ENCODE peak calls at places on chromosomes 3 and 15, in six cellular contexts. N is GM12878, Z is SK-N-SH, L is K562, Q is H1, K is HepG2. Y is an unnamed sample.

GRCh38 chr3:163813935-163814334 is 1264.4 kb downstream of the SI start:
- DNase-seq in K (no peak), Q (no peak), L (no peak), Z (no peak), N (no peak), Y (no peak)

GRCh38 chr3:123320224-123320623 is 118.5 kb downstream of the SEC22A start:
- DNase-seq in K (no peak), N (no peak), L (no peak), Q (no peak), Z (no peak), Y (no peak)

GRCh38 chr15:93047621-93048425 is 41.2 kb downstream of the RGMA start:
- DNase-seq in N (no peak), L (no peak), Q (no peak), K (no peak), Z (no peak), Y (no peak)

GRCh38 chr3:157127268-157127667 is 32.7 kb downstream of the CCNL1 start:
- DNase-seq in Q (no peak), K (no peak), L (no peak), Z (no peak), N (no peak), Y (no peak)

GRCh38 chr3:136639069-136639468 is 113.1 kb downstream of the STAG1 start:
- DNase-seq in N (no peak), Q (no peak), Z (no peak), L (no peak), K (no peak), Y (no peak)

GRCh38 chr15:66927326-66928077 is 137.9 kb upstream of the SMAD3 start:
- DNase-seq in K (no peak), Q (no peak), L (no peak), N (no peak), Z (no peak), Y (no peak)

GRCh38 chr3:148360046-148360445 is 337.7 kb upstream of the AGTR1 start:
- DNase-seq in Z (no peak), K (no peak), N (no peak), Q (no peak), L (no peak), Y (no peak)

GRCh38 chr3:183455064-183455463 is 26.6 kb upstream of the MCF2L2 start:
- DNase-seq in Z (no peak), K (peak; percentile 30), Q (no peak), N (no peak), L (no peak), Y (no peak)

GRCh38 chr15:29113336-29114276 is 156.0 kb downstream of the NSMCE3 start:
- DNase-seq in L (no peak), Q (no peak), Z (no peak), N (no peak), K (no peak), Y (no peak)

GRCh38 chr3:86793786-86794185 is 197.2 kb downstream of the VGLL3 start:
- DNase-seq in K (peak; percentile 3), Q (no peak), N (no peak), L (no peak), Z (no peak), Y (no peak)

GRCh38 chr3:43742935-43743334 is 52.2 kb downstream of the ABHD5 start:
- DNase-seq in Z (no peak), N (no peak), K (no peak), Q (no peak), L (no peak), Y (no peak)

GRCh38 chr3:40843851-40844548 is 319.2 kb downstream of the ZNF621 start:
- DNase-seq in Z (peak; percentile 5), K (peak; percentile 55), Q (no peak), L (no peak), N (no peak), Y (no peak)

GRCh38 chr3:25689226-25689625 is 24.5 kb upstream of the TOP2B start:
- DNase-seq in Z (no peak), N (no peak), Q (no peak), K (no peak), L (no peak), Y (no peak)

GRCh38 chr3:194300392-194300758 is 50.8 kb downstream of the CPN2 start:
- DNase-seq in N (no peak), L (no peak), Q (no peak), Z (no peak), K (peak; percentile 53), Y (no peak)

GRCh38 chr15:89576417-89576773 is 1.1 kb downstream of the TICRR start:
- DNase-seq in Q (no peak), L (no peak), K (no peak), N (no peak), Z (no peak), Y (no peak)

GRCh38 chr3:172201136-172201989 is 162.0 kb downstream of the FNDC3B start:
- DNase-seq in Z (peak; percentile 26), N (no peak), Q (no peak), L (peak; percentile 66), K (no peak), Y (no peak)

GRCh38 chr3:55243686-55244085 is 243.4 kb downstream of the WNT5A start:
- DNase-seq in L (no peak), Z (no peak), N (no peak), Q (no peak), K (no peak), Y (no peak)

GRCh38 chr3:187352581-187353575 is 15.3 kb upstream of the RTP4 start:
- DNase-seq in L (no peak), Z (no peak), Q (no peak), N (no peak), K (no peak), Y (no peak)

GRCh38 chr15:69608661-69609060 is 156.0 kb downstream of the RPLP1 start:
- DNase-seq in L (no peak), K (no peak), Z (no peak), Q (no peak), N (no peak), Y (no peak)

GRCh38 chr3:127780536-127781400 is 41.5 kb downstream of the MGLL start:
- DNase-seq in N (no peak), Z (peak; percentile 81), K (no peak), L (no peak), Q (no peak), Y (no peak)

GRCh38 chr3:3080309-3080708 is 29.9 kb downstream of the IL5RA start:
- DNase-seq in N (no peak), Q (no peak), Z (no peak), L (no peak), K (no peak), Y (no peak)

GRCh38 chr3:23735575-23736326 is 70.0 kb upstream of the UBE2E1 start:
- DNase-seq in Q (no peak), N (no peak), L (no peak), Z (peak; percentile 88), K (no peak), Y (no peak)

GRCh38 chr3:106533097-106533496 is 664.3 kb upstream of the CBLB start:
- DNase-seq in K (no peak), Q (no peak), L (no peak), Z (no peak), N (no peak), Y (no peak)

GRCh38 chr15:35980719-35981118 is 434.8 kb upstream of the DPH6 start:
- DNase-seq in K (no peak), Z (no peak), L (no peak), Q (no peak), N (no peak), Y (no peak)

GRCh38 chr3:6736781-6737180 is 124.1 kb upstream of the GRM7 start:
- DNase-seq in N (no peak), L (no peak), Z (no peak), K (no peak), Q (no peak), Y (no peak)

GRCh38 chr15:57586661-57587404 is 4.9 kb upstream of the MYZAP start:
- DNase-seq in Q (no peak), L (no peak), K (no peak), N (no peak), Z (no peak), Y (no peak)

GRCh38 chr3:25648107-25648535 is 16.6 kb downstream of the TOP2B start:
- DNase-seq in K (peak; percentile 77), L (peak; percentile 87), Z (peak; percentile 59), Q (peak; percentile 94), N (peak; percentile 76), Y (peak; percentile 55)

GRCh38 chr3:133461291-133461690 is 61.4 kb downstream of the BFSP2 start:
- DNase-seq in Q (no peak), L (no peak), N (no peak), Z (no peak), K (peak; percentile 61), Y (no peak)

GRCh38 chr15:23561914-23562313 is 3.6 kb upstream of the MKRN3 start:
- DNase-seq in N (no peak), Q (no peak), Z (peak; percentile 32), K (no peak), L (no peak), Y (no peak)

GRCh38 chr15:91151781-91152563 is 51.9 kb downstream of the SV2B start:
- DNase-seq in N (no peak), Z (no peak), K (no peak), L (no peak), Q (no peak), Y (no peak)

DNA sequence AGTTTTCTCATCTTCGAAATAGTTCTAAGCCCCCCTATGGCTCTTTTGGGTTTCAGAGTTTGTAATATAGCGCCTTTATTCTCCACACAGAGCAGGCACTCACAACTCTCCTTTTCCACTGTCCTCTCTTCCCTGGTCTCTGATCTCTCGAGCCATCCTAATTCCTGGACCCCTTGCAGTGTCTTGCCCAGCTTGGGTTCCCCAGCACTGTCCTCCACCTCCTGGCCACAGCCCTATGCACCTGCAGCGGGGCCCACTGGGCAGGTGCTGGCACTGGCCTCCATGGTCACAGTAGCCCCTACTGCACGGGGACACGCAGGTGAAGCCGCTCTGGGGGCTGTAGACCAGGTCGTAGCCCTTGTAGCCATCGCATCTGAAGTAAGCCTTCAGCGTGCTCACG is 27.9 kb downstream of the MUC20 start:
- DNase-seq in K (no peak), N (no peak), Z (peak; percentile 38), Q (no peak), L (no peak), Y (no peak)
- TF ChIP-seq GABPA in K (no peak), N (no peak), Z (no peak), Q (no peak), L (no peak), Y (no peak)

GRCh38 chr3:52246728-52247454 is 1.3 kb downstream of the PPM1M start:
- DNase-seq in Z (no peak), L (no peak), N (no peak), Q (no peak), K (no peak), Y (no peak)
- H3K27ac ChIP-seq in Z (no peak overlapping the region), L (no peak overlapping the region), N (no peak overlapping the region), Q (no peak overlapping the region), K (no peak overlapping the region), Y (no peak overlapping the region)

GRCh38 chr3:58287354-58287753 is 18.7 kb upstream of the RPP14 start:
- DNase-seq in K (no peak), Z (no peak), L (no peak), N (no peak), Q (no peak), Y (no peak)
- TF ChIP-seq GABPA in K (no peak), Z (no peak), L (no peak), N (no peak), Q (no peak), Y (no peak)

DNA sequence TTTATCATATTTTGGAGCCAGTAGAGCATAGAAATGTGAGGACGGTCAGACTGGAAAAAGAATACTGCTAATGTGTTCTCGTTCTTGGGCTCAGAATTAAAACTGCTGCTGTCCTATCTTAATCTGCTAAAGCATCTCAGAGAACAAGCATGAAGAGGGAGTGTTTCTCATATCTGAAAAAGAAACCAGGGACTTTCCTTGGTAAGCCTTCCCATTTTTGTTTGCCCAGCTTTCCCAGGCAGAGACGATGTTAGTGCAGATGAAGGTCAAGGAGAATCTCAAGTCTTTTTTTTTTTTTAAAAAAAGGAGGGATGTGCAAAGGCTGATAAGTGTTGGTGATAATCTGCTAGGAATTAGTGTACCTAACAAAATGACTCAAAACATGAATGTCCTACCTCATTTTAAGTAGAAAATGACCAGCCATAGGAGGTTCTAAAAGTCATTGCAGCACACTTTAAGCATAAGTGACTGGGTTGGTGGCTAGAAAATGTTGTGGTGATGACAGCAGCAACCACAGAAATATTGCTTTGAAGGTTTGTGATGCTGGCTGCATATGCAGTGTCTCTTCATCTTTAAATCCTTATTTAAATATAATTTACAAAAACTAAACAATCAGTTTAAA is 55.1 kb downstream of the CMSS1 start:
- DNase-seq in L (peak; percentile 25), K (no peak), Z (no peak), N (peak; percentile 50), Q (no peak), Y (no peak)
- H3K27ac ChIP-seq in L (peak overlapping the region; percentile 64), K (peak overlapping the region; percentile 86), Z (peak overlapping the region; percentile 16), N (peak overlapping the region; percentile 17), Q (no peak overlapping the region), Y (no peak overlapping the region)

Y was measured in HL-60.